ENCODE peak calls at places on chromosome 17, in eight cellular contexts. G is brain microvascular endothelial cell; D is HFFc6; R is CD8-positive, alpha-beta T cell; O is adrenal gland; Y is GM20000; U is AG09309; I is HFF-Myc. T is an unnamed sample.

GRCh38 chr17:33459078-33459940 is 166.2 kb upstream of the ASIC2 start:
- DNase-seq in I (no peak), U (no peak), Y (peak), G (no peak), R (no peak), D (no peak), O (no peak), T (peak)

GRCh38 chr17:57419940-57420522 is 163.7 kb downstream of the MSI2 start:
- DNase-seq in R (no peak), O (no peak), G (no peak), D (no peak), Y (no peak), I (no peak), U (no peak), T (no peak)

GRCh38 chr17:8225813-8226535 is 15.6 kb upstream of the AURKB start:
- DNase-seq in U (no peak), Y (no peak), O (peak), I (no peak), G (peak), R (peak), D (peak), T (no peak)

GRCh38 chr17:32590974-32591373 is 104.2 kb downstream of the CDK5R1 start:
- DNase-seq in U (no peak), O (no peak), I (no peak), R (no peak), G (no peak), Y (no peak), D (no peak), T (no peak)

GRCh38 chr17:47686276-47686635 is 7.7 kb upstream of the TBKBP1 start:
- DNase-seq in U (no peak), I (no peak), D (peak), G (no peak), Y (no peak), O (no peak), R (no peak), T (no peak)

GRCh38 chr17:34146440-34147043 is 108.5 kb upstream of the CCL2 start:
- DNase-seq in Y (peak), R (peak), U (no peak), D (no peak), O (peak), G (no peak), I (no peak), T (peak)

GRCh38 chr17:40548982-40549680 is 16.1 kb downstream of the CCR7 start:
- DNase-seq in D (peak), U (no peak), O (peak), Y (no peak), G (peak), I (no peak), R (peak), T (no peak)

GRCh38 chr17:36089888-36090836 is at the start of gene CCL3:
- DNase-seq in O (peak), I (no peak), Y (peak), G (no peak), R (no peak), D (no peak), U (no peak), T (peak)

GRCh38 chr17:13568746-13569739 is 32.7 kb downstream of the HS3ST3A1 start:
- DNase-seq in U (no peak), Y (no peak), O (no peak), D (no peak), R (no peak), G (peak), I (no peak), T (no peak)

GRCh38 chr17:74104921-74105320 is 98.6 kb upstream of the RPL38 start:
- DNase-seq in D (no peak), R (no peak), I (no peak), G (no peak), O (no peak), U (no peak), Y (no peak), T (no peak)

GRCh38 chr17:74107107-74107506 is 96.4 kb upstream of the RPL38 start:
- DNase-seq in D (no peak), O (no peak), G (no peak), U (no peak), Y (no peak), I (no peak), R (no peak), T (no peak)

GRCh38 chr17:74113326-74113725 is 90.2 kb upstream of the RPL38 start:
- DNase-seq in G (no peak), D (no peak), U (no peak), R (no peak), I (no peak), Y (no peak), O (no peak), T (no peak)

GRCh38 chr17:74110467-74110866 is 93.0 kb upstream of the RPL38 start:
- DNase-seq in U (no peak), G (no peak), O (no peak), I (no peak), D (no peak), R (no peak), Y (no peak), T (no peak)

GRCh38 chr17:74108126-74108705 is 95.3 kb upstream of the RPL38 start:
- DNase-seq in G (no peak), U (no peak), R (no peak), Y (no peak), I (no peak), O (no peak), D (no peak), T (no peak)
- TF ChIP-seq CTCF in G (no peak), U (no peak), R (no peak), Y (no peak), I (no peak), O (no peak), D (no peak), T (no peak)

DNA sequence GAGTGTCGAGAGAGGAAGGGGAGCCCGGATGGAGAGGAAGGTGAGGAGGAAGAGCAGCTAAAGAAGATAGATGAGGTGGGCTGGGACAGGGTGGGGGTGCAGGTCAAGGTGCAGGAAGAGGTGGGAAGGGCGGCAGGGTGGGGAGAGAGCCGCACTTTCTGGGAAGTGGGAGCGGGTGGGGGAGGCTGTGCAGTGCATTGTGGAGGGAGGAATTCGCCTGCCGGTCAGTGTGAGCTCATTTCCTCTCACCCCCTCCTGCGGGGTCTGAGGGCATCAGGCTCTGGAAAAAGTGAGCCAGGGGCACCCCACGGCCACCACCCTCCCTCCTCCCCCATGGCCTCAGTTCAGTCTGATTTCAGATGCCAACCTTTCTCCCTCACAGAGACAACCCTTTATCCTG is 2.5 kb upstream of the ARHGAP23 start:
- DNase-seq in G (no peak), O (no peak), R (no peak), U (no peak), D (no peak), I (no peak), Y (no peak), T (no peak)
- TF ChIP-seq CTCF in G (no peak), O (no peak), R (no peak), U (no peak), D (no peak), I (no peak), Y (no peak), T (no peak)

GRCh38 chr17:64354824-64355535 is 35.7 kb downstream of the PECAM1 start:
- DNase-seq in O (no peak), I (no peak), G (no peak), D (no peak), R (no peak), U (no peak), Y (no peak), T (no peak)

GRCh38 chr17:64358261-64358788 is 32.3 kb downstream of the PECAM1 start:
- DNase-seq in U (peak), D (no peak), O (no peak), Y (no peak), R (no peak), I (no peak), G (no peak), T (no peak)

GRCh38 chr17:64355536-64356303 is 34.9 kb downstream of the PECAM1 start:
- DNase-seq in D (no peak), G (no peak), I (peak), O (no peak), R (no peak), Y (no peak), U (no peak), T (no peak)

GRCh38 chr17:64356304-64356686 is 34.4 kb downstream of the PECAM1 start:
- DNase-seq in G (no peak), R (no peak), Y (no peak), O (no peak), D (no peak), I (no peak), U (no peak), T (no peak)

GRCh38 chr17:64357191-64357981 is 33.3 kb downstream of the PECAM1 start:
- DNase-seq in U (peak), G (peak), I (peak), D (peak), Y (no peak), R (no peak), O (no peak), T (no peak)
- TF ChIP-seq CTCF in U (no peak), G (peak), I (peak), D (no peak), Y (no peak), R (no peak), O (no peak), T (no peak)

GRCh38 chr17:55416000-55416399 is 5.6 kb downstream of the MMD start:
- DNase-seq in R (no peak), Y (no peak), D (no peak), O (no peak), U (no peak), I (no peak), G (no peak), T (no peak)
- TF ChIP-seq CTCF in R (no peak), Y (no peak), D (no peak), O (no peak), U (no peak), I (no peak), G (peak), T (no peak)

GRCh38 chr17:50594040-50594618 is 33.6 kb downstream of the CACNA1G start:
- DNase-seq in U (no peak), O (no peak), I (no peak), G (no peak), D (no peak), R (no peak), Y (no peak), T (no peak)

GRCh38 chr17:50598487-50598886 is 36.2 kb upstream of the ABCC3 start:
- DNase-seq in G (no peak), I (no peak), O (no peak), U (no peak), D (no peak), Y (no peak), R (no peak), T (no peak)

GRCh38 chr17:50593321-50593720 is 32.8 kb downstream of the CACNA1G start:
- DNase-seq in Y (no peak), D (no peak), I (no peak), R (no peak), U (no peak), G (no peak), O (no peak), T (no peak)

GRCh38 chr17:50594931-50595330 is 34.4 kb downstream of the CACNA1G start:
- DNase-seq in D (no peak), R (no peak), U (no peak), O (no peak), I (no peak), G (no peak), Y (no peak), T (no peak)

DNA sequence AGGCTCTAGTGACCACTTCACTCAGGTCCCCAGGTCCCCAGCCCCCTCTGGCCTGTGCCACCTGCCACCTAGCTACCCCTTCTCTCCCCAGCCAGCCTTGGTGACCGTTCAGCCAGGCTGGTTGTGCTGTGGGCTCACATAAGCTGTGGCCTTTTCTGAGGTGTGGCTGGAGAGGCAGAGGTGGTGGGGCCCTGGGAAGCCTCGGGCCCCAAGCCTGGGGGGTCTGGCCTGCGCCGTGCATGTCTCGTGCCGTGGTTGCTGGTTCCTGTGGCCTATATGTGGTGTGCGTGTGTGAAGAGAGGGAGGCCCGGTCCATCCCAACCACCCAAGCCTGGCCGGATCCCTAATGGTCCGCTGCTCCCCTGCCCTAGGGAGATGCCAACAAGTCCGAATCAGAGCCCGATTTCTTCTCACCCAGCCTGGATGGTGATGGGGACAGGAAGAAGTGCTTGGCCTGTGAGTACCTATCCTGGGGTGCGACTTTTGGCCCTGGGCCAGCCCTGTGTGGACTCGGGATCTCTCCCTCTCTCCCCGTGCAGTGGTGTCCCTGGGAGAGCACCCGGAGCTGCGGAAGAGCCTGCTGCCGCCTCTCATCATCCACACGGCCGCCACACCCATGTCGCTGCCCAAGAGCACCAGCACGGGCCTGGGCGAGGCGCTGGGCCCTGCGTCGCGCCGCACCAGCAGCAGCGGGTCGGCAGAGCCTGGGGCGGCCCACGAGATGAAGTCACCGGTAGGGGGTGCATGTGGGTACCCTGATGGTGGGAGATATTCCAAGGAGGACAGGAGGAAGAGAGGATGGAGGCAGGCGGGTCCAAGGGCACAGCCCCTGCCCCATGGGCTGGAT is 35.9 kb downstream of the CACNA1G start:
- DNase-seq in R (no peak), G (no peak), D (no peak), Y (peak), I (no peak), O (no peak), U (no peak), T (no peak)
- TF ChIP-seq CTCF in R (no peak), G (peak), D (peak), Y (no peak), I (peak), O (no peak), U (peak), T (peak)